ENCODE peak calls at places on chromosomes 6 and 20, in six cellular contexts. E is thoracic aorta; Y is lung; X is endothelial cell; S is osteocyte; O is CD4-positive, alpha-beta T cell. K is an unnamed sample.

GRCh38 chr6:14200047-14200446 is 82.5 kb downstream of the CD83 start:
- DNase-seq in E (no peak), Y (no peak), X (no peak), S (no peak), O (no peak), K (no peak)

GRCh38 chr6:37741757-37742400 is 44.2 kb upstream of the MDGA1 start:
- DNase-seq in E (no peak), Y (no peak), X (peak), S (no peak), O (no peak), K (peak)

GRCh38 chr6:112235956-112236355 is 18.4 kb downstream of the LAMA4 start:
- DNase-seq in E (no peak), Y (no peak), X (no peak), S (no peak), O (no peak), K (no peak)

GRCh38 chr6:95574811-95575210 is 2.5 kb upstream of the MANEA start:
- DNase-seq in E (no peak), Y (no peak), X (no peak), S (no peak), O (no peak), K (no peak)

GRCh38 chr6:24761193-24761835 is 13.4 kb upstream of the GMNN start:
- DNase-seq in E (no peak), Y (no peak), X (no peak), S (no peak), O (no peak), K (peak)

GRCh38 chr20:16368645-16369292 is 204.5 kb downstream of the KIF16B start:
- DNase-seq in E (no peak), Y (no peak), X (no peak), S (no peak), O (no peak), K (no peak)

GRCh38 chr6:169233181-169233580 is 20.5 kb downstream of the THBS2 start:
- DNase-seq in E (no peak), Y (no peak), X (no peak), S (peak), O (no peak), K (no peak)

GRCh38 chr20:25271486-25272222 is 23.8 kb downstream of the PYGB start:
- DNase-seq in E (no peak), Y (no peak), X (no peak), S (no peak), O (no peak), K (no peak)

GRCh38 chr6:148382856-148383255 is 40.2 kb downstream of the SASH1 start:
- DNase-seq in E (no peak), Y (no peak), X (no peak), S (no peak), O (no peak), K (no peak)

GRCh38 chr6:48087448-48087847 is 23.5 kb downstream of the PTCHD4 start:
- DNase-seq in E (no peak), Y (no peak), X (no peak), S (no peak), O (no peak), K (no peak)

GRCh38 chr6:158389188-158389919 is 77.1 kb downstream of the TULP4 start:
- DNase-seq in E (no peak), Y (no peak), X (no peak), S (no peak), O (no peak), K (no peak)

GRCh38 chr6:56909115-56909907 is 45.6 kb upstream of the BEND6 start:
- DNase-seq in E (no peak), Y (no peak), X (no peak), S (no peak), O (no peak), K (no peak)

GRCh38 chr6:89042664-89043063 is 37.9 kb upstream of the PNRC1 start:
- DNase-seq in E (no peak), Y (no peak), X (no peak), S (no peak), O (no peak), K (no peak)

GRCh38 chr20:47262365-47263013 is 94.0 kb downstream of the ZMYND8 start:
- DNase-seq in E (no peak), Y (no peak), X (no peak), S (no peak), O (no peak), K (no peak)

GRCh38 chr6:119348308-119349040 is 1.1 kb downstream of the MAN1A1 start:
- DNase-seq in E (no peak), Y (no peak), X (peak), S (no peak), O (peak), K (peak)

GRCh38 chr6:157241411-157241979 is 81.8 kb downstream of the TMEM242 start:
- DNase-seq in E (no peak), Y (no peak), X (no peak), S (no peak), O (no peak), K (no peak)

GRCh38 chr6:52650946-52651345 is 20.0 kb upstream of the TMEM14A start:
- DNase-seq in E (no peak), Y (no peak), X (no peak), S (no peak), O (no peak), K (no peak)

GRCh38 chr6:106122306-106122940 is 36.3 kb downstream of the PRDM1 start:
- DNase-seq in E (no peak), Y (no peak), X (no peak), S (no peak), O (no peak), K (no peak)

GRCh38 chr6:30077218-30077617 is 1.6 kb upstream of the RNF39 start:
- DNase-seq in E (no peak), Y (no peak), X (no peak), S (no peak), O (no peak), K (no peak)

GRCh38 chr20:41672282-41672681 is 54.1 kb upstream of the CHD6 start:
- DNase-seq in E (no peak), Y (no peak), X (no peak), S (peak), O (no peak), K (no peak)

GRCh38 chr6:157644043-157644810 is 178.8 kb upstream of the SNX9 start:
- DNase-seq in E (no peak), Y (no peak), X (no peak), S (no peak), O (peak), K (no peak)

GRCh38 chr6:126766820-126767219 is 351.7 kb upstream of the RSPO3 start:
- DNase-seq in E (no peak), Y (no peak), X (no peak), S (no peak), O (no peak), K (no peak)

GRCh38 chr20:49936153-49937022 is at the start of gene RNF114:
- DNase-seq in E (peak), Y (peak), X (peak), S (peak), O (peak), K (peak)

GRCh38 chr6:106446983-106447382 is 86.5 kb downstream of the CRYBG1 start:
- DNase-seq in E (no peak), Y (no peak), X (no peak), S (no peak), O (no peak), K (no peak)

GRCh38 chr20:4483481-4483880 is 238.2 kb upstream of the PRND start:
- DNase-seq in E (no peak), Y (no peak), X (no peak), S (no peak), O (no peak), K (no peak)

GRCh38 chr6:44056392-44057237 is 70.6 kb downstream of the MRPL14 start:
- DNase-seq in E (peak), Y (peak), X (no peak), S (no peak), O (no peak), K (no peak)

GRCh38 chr6:6678185-6678671 is 89.7 kb downstream of the LY86 start:
- DNase-seq in E (no peak), Y (no peak), X (no peak), S (no peak), O (no peak), K (no peak)

GRCh38 chr6:156925718-156926607 is 148.8 kb downstream of the ARID1B start:
- DNase-seq in E (no peak), Y (no peak), X (no peak), S (no peak), O (no peak), K (no peak)

GRCh38 chr20:25686081-25687077 is 10.3 kb downstream of the ZNF337 start:
- DNase-seq in E (no peak), Y (no peak), X (no peak), S (no peak), O (no peak), K (no peak)

GRCh38 chr6:26294276-26294675 is 70.7 kb upstream of the BTN3A2 start:
- DNase-seq in E (no peak), Y (no peak), X (no peak), S (no peak), O (no peak), K (no peak)

GRCh38 chr20:5085380-5085779 is 34.4 kb downstream of the PCNA start:
- DNase-seq in E (no peak), Y (peak), X (no peak), S (no peak), O (no peak), K (no peak)

GRCh38 chr6:11975353-11975977 is 36.6 kb upstream of the HIVEP1 start:
- DNase-seq in E (no peak), Y (no peak), X (no peak), S (no peak), O (no peak), K (no peak)

GRCh38 chr20:40477805-40478204 is 211.2 kb downstream of the MAFB start:
- DNase-seq in E (no peak), Y (no peak), X (no peak), S (no peak), O (no peak), K (no peak)

GRCh38 chr20:10671221-10671849 is 2.5 kb downstream of the JAG1 start:
- DNase-seq in E (peak), Y (no peak), X (peak), S (peak), O (no peak), K (peak)

GRCh38 chr20:11305406-11305805 is 612.3 kb upstream of the BTBD3 start:
- DNase-seq in E (no peak), Y (no peak), X (no peak), S (no peak), O (no peak), K (no peak)

GRCh38 chr6:7542065-7542877 is 800 bp downstream of the DSP start:
- DNase-seq in E (no peak), Y (no peak), X (peak), S (peak), O (no peak), K (peak)

GRCh38 chr6:43299338-43300293 is 1.6 kb downstream of the SLC22A7 start:
- DNase-seq in E (no peak), Y (no peak), X (no peak), S (no peak), O (no peak), K (no peak)

GRCh38 chr6:168637853-168638252 is 196.9 kb downstream of the SMOC2 start:
- DNase-seq in E (no peak), Y (no peak), X (no peak), S (no peak), O (no peak), K (no peak)

GRCh38 chr20:22531056-22531615 is 53.2 kb downstream of the FOXA2 start:
- DNase-seq in E (no peak), Y (no peak), X (no peak), S (peak), O (no peak), K (no peak)

GRCh38 chr20:22533823-22534751 is 50.3 kb downstream of the FOXA2 start:
- DNase-seq in E (no peak), Y (no peak), X (no peak), S (peak), O (no peak), K (no peak)

GRCh38 chr20:22529150-22530019 is 55.0 kb downstream of the FOXA2 start:
- DNase-seq in E (no peak), Y (no peak), X (no peak), S (peak), O (no peak), K (peak)

GRCh38 chr20:22532598-22532997 is 51.8 kb downstream of the FOXA2 start:
- DNase-seq in E (no peak), Y (no peak), X (no peak), S (peak), O (no peak), K (no peak)

GRCh38 chr20:22531756-22532155 is 52.6 kb downstream of the FOXA2 start:
- DNase-seq in E (no peak), Y (no peak), X (no peak), S (no peak), O (no peak), K (no peak)
- TF ChIP-seq CTCF in E (no peak), Y (no peak), X (no peak), S (no peak), O (no peak), K (no peak)

GRCh38 chr6:2124260-2124709 is 121.1 kb downstream of the GMDS start:
- DNase-seq in E (no peak), Y (no peak), X (no peak), S (no peak), O (no peak), K (no peak)
- TF ChIP-seq CTCF in E (no peak), Y (no peak), X (no peak), S (no peak), O (no peak), K (no peak)

GRCh38 chr6:100775667-100776066 is 105.5 kb downstream of the ASCC3 start:
- DNase-seq in E (no peak), Y (no peak), X (no peak), S (no peak), O (no peak), K (no peak)
- TF ChIP-seq CTCF in E (no peak), Y (no peak), X (no peak), S (peak), O (no peak), K (no peak)

GRCh38 chr20:61411743-61412142 is 159.7 kb downstream of the CDH4 start:
- DNase-seq in E (no peak), Y (no peak), X (no peak), S (no peak), O (no peak), K (no peak)
- TF ChIP-seq CTCF in E (no peak), Y (no peak), X (no peak), S (no peak), O (no peak), K (no peak)

DNA sequence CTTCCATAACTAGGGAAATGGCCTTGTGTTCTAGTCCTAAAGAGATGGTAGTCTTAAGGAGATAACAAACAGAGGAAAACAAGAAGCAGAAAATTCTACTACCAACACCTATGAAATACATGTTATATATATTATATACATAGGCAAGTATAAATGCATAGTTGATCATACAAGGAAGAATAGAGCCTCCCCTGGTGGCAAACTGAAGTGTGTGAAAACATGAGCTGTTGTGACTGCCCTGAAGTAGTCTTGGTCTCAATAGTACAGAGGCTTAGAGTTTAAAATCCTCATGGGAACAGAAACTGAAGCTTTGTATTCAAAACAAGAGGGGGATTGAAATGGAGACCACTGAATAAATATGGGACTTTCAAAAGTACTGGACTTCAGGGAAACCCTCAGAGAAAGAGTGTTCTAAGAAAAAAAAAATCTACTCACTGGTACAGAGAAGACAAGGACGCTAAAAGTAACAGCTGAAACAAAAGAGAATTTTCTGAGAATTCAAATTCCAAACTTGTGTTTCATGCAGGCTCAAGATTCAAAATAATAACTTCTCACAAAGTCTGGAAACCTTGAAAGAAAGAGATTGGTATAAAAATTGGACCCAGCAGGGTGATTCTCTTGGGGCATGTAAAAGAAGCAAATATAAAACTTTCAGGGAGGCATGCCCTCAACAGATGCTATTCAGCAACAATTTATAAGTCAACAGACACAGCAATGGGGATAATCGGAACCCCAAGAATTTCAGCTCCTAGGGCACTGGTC is 59.7 kb upstream of the SAMD3 start:
- DNase-seq in E (no peak), Y (no peak), X (no peak), S (no peak), O (no peak), K (no peak)
- TF ChIP-seq CTCF in E (no peak), Y (no peak), X (no peak), S (peak), O (peak), K (peak)

DNA sequence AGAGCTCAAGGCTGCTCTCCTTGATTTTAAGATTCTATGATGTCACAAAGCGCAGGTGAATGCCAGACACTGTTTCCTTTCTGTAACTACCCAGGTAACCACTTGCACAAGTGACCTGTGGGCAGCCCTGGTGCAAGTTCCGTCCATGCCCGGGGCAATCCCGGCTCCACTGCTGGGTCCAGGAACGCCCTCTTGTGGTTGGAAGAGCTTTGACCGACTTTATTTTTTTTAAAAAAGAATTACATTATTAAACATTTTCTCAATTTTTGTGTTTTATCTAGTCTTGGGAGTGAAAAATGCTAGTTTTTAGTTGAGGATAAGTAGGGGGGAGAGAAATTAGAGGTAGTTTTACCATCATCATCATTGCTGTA is 695.2 kb downstream of the QKI start:
- DNase-seq in E (no peak), Y (no peak), X (peak), S (no peak), O (no peak), K (peak)
- TF ChIP-seq CTCF in E (peak), Y (peak), X (peak), S (peak), O (no peak), K (peak)

DNA sequence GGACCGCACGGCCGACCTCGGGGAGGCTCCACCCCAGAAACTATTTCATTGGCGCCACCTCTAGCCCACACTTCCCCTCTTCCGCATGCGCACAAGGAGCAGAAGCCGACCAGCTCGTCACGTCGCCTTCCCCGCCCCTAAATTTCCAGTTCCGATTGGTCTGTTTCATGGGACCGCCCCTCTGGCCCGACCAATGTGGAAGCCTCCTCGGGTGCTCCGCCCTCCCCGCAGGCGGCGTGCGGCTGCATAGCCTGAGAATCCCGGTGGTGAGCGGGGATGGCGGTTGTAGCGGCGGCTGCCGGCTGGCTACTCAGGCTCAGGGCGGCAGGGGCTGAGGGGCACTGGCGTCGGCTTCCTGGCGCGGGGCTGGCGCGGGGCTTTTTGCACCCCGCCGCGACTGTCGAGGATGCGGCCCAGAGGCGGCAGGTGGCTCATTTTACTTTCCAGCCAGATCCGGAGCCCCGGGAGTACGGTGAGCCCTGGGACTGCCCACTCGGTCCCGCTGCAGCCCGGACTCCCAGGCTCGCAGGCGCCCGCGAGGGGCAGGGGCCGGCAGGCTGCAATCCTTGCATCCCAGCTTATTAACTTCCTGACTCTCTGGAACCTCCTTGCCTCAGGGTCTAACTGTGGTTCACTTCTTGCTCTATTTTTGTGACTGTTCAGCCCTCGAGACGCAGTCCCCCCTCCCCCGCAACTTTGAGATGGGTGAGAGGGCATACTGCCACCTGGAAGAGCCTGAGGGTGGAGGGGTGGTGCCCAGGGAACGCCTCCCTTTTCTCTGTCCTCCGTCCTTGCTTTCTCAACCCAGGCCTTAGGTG is at the start of gene BCKDHB:
- DNase-seq in E (peak), Y (peak), X (peak), S (peak), O (peak), K (peak)
- TF ChIP-seq CTCF in E (peak), Y (no peak), X (no peak), S (no peak), O (no peak), K (no peak)

DNA sequence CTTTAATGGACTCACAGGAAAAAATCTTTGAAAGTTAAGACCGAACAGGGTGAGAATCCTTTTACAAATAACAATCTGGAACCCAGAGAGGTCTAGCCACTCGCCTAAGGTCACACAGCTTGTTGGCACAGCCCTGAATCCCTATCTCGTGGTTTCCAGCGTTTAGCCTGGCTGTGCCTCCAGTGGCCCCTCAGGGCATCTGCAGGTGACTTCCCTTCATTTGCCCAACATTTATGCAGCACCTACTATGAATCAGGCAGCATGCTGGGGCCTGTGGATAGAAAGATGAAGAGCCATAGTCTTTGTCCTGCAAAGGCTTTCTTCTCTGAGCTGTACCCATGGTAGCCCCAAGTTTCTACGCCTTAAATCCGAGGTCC is 2.6 kb upstream of the NR2E1 start:
- DNase-seq in E (no peak), Y (no peak), X (no peak), S (no peak), O (no peak), K (no peak)
- TF ChIP-seq CTCF in E (no peak), Y (no peak), X (no peak), S (no peak), O (no peak), K (no peak)

K was measured in nephron progenitor cell.